ENCODE peak calls at places on chromosomes 2 and 18, in four cellular contexts. One of them, this sample, is unnamed.
A peak's percentile ranks its signal among the peaks of the same experiment; 100 is the strongest.

GRCh38 chr2:226584656-226585055 is 215.0 kb downstream of the IRS1 start:
- ATAC-seq in Right ventricle myocardium inferior: no peak
- ATAC-seq in gastroesophageal sphincter: no peak
- ATAC-seq in activated CD8-positive, alpha-beta memory T cell treated with anti-CD3 and anti-CD28 coated beads, Interleukin-2, amount 10 ng/mL, durations not matched to agents 7 days and 5 days: no peak
- ATAC-seq in this sample: no peak

GRCh38 chr18:1665064-1665463 is 760.4 kb downstream of the ADCYAP1 start:
- ATAC-seq in Right ventricle myocardium inferior: no peak
- ATAC-seq in gastroesophageal sphincter: no peak
- ATAC-seq in activated CD8-positive, alpha-beta memory T cell treated with anti-CD3 and anti-CD28 coated beads, Interleukin-2, amount 10 ng/mL, durations not matched to agents 7 days and 5 days: no peak
- ATAC-seq in this sample: no peak

GRCh38 chr2:88841224-88841929 is 149.9 kb downstream of the RPIA start:
- ATAC-seq in gastroesophageal sphincter: no peak
- ATAC-seq in Right ventricle myocardium inferior: no peak
- ATAC-seq in activated CD8-positive, alpha-beta memory T cell treated with anti-CD3 and anti-CD28 coated beads, Interleukin-2, amount 10 ng/mL, durations not matched to agents 7 days and 5 days: no peak
- ATAC-seq in this sample: no peak

GRCh38 chr2:214985619-214986018 is 152.8 kb downstream of the ABCA12 start:
- ATAC-seq in Right ventricle myocardium inferior: no peak
- ATAC-seq in gastroesophageal sphincter: no peak
- ATAC-seq in activated CD8-positive, alpha-beta memory T cell treated with anti-CD3 and anti-CD28 coated beads, Interleukin-2, amount 10 ng/mL, durations not matched to agents 7 days and 5 days: no peak
- ATAC-seq in this sample: no peak

GRCh38 chr2:222835142-222835822 is 25.6 kb upstream of the ACSL3 start:
- ATAC-seq in activated CD8-positive, alpha-beta memory T cell treated with anti-CD3 and anti-CD28 coated beads, Interleukin-2, amount 10 ng/mL, durations not matched to agents 7 days and 5 days: no peak
- ATAC-seq in gastroesophageal sphincter: no peak
- ATAC-seq in Right ventricle myocardium inferior: no peak
- ATAC-seq in this sample: no peak

GRCh38 chr18:22609642-22610041 is 191.9 kb upstream of the CTAGE1 start:
- ATAC-seq in Right ventricle myocardium inferior: peak; percentile 29
- ATAC-seq in gastroesophageal sphincter: peak; percentile 23
- ATAC-seq in activated CD8-positive, alpha-beta memory T cell treated with anti-CD3 and anti-CD28 coated beads, Interleukin-2, amount 10 ng/mL, durations not matched to agents 7 days and 5 days: no peak
- ATAC-seq in this sample: no peak

GRCh38 chr2:201216918-201217317 is 34.0 kb downstream of the CASP10 start:
- ATAC-seq in gastroesophageal sphincter: no peak
- ATAC-seq in activated CD8-positive, alpha-beta memory T cell treated with anti-CD3 and anti-CD28 coated beads, Interleukin-2, amount 10 ng/mL, durations not matched to agents 7 days and 5 days: no peak
- ATAC-seq in Right ventricle myocardium inferior: no peak
- ATAC-seq in this sample: no peak

GRCh38 chr18:33010149-33010548 is 237.3 kb upstream of the KLHL14 start:
- ATAC-seq in activated CD8-positive, alpha-beta memory T cell treated with anti-CD3 and anti-CD28 coated beads, Interleukin-2, amount 10 ng/mL, durations not matched to agents 7 days and 5 days: no peak
- ATAC-seq in gastroesophageal sphincter: no peak
- ATAC-seq in Right ventricle myocardium inferior: no peak
- ATAC-seq in this sample: no peak

GRCh38 chr2:53366570-53366969 is 401.0 kb upstream of the CHAC2 start:
- ATAC-seq in Right ventricle myocardium inferior: no peak
- ATAC-seq in gastroesophageal sphincter: no peak
- ATAC-seq in activated CD8-positive, alpha-beta memory T cell treated with anti-CD3 and anti-CD28 coated beads, Interleukin-2, amount 10 ng/mL, durations not matched to agents 7 days and 5 days: no peak
- ATAC-seq in this sample: no peak

GRCh38 chr2:158778243-158778642 is 16.9 kb upstream of the DAPL1 start:
- ATAC-seq in activated CD8-positive, alpha-beta memory T cell treated with anti-CD3 and anti-CD28 coated beads, Interleukin-2, amount 10 ng/mL, durations not matched to agents 7 days and 5 days: no peak
- ATAC-seq in gastroesophageal sphincter: no peak
- ATAC-seq in Right ventricle myocardium inferior: no peak
- ATAC-seq in this sample: no peak

GRCh38 chr2:156649596-156649995 is 213.4 kb downstream of the GPD2 start:
- ATAC-seq in activated CD8-positive, alpha-beta memory T cell treated with anti-CD3 and anti-CD28 coated beads, Interleukin-2, amount 10 ng/mL, durations not matched to agents 7 days and 5 days: no peak
- ATAC-seq in gastroesophageal sphincter: no peak
- ATAC-seq in Right ventricle myocardium inferior: peak; percentile 99
- ATAC-seq in this sample: no peak

GRCh38 chr18:50192903-50193795 is 1.8 kb downstream of the MYO5B start:
- ATAC-seq in activated CD8-positive, alpha-beta memory T cell treated with anti-CD3 and anti-CD28 coated beads, Interleukin-2, amount 10 ng/mL, durations not matched to agents 7 days and 5 days: no peak
- ATAC-seq in gastroesophageal sphincter: no peak
- ATAC-seq in Right ventricle myocardium inferior: no peak
- ATAC-seq in this sample: no peak

GRCh38 chr2:172749377-172749776 is 13.7 kb downstream of the RAPGEF4 start:
- ATAC-seq in Right ventricle myocardium inferior: no peak
- ATAC-seq in gastroesophageal sphincter: no peak
- ATAC-seq in activated CD8-positive, alpha-beta memory T cell treated with anti-CD3 and anti-CD28 coated beads, Interleukin-2, amount 10 ng/mL, durations not matched to agents 7 days and 5 days: no peak
- ATAC-seq in this sample: no peak

GRCh38 chr18:21452381-21452780 is 148.1 kb downstream of the ESCO1 start:
- ATAC-seq in Right ventricle myocardium inferior: no peak
- ATAC-seq in activated CD8-positive, alpha-beta memory T cell treated with anti-CD3 and anti-CD28 coated beads, Interleukin-2, amount 10 ng/mL, durations not matched to agents 7 days and 5 days: no peak
- ATAC-seq in gastroesophageal sphincter: no peak
- ATAC-seq in this sample: no peak

GRCh38 chr18:62131305-62131909 is 55.4 kb downstream of the PIGN start:
- ATAC-seq in Right ventricle myocardium inferior: no peak
- ATAC-seq in activated CD8-positive, alpha-beta memory T cell treated with anti-CD3 and anti-CD28 coated beads, Interleukin-2, amount 10 ng/mL, durations not matched to agents 7 days and 5 days: peak; percentile 53
- ATAC-seq in gastroesophageal sphincter: no peak
- ATAC-seq in this sample: no peak

GRCh38 chr2:99772766-99773331 is 283.0 kb upstream of the REV1 start:
- ATAC-seq in Right ventricle myocardium inferior: no peak
- ATAC-seq in gastroesophageal sphincter: no peak
- ATAC-seq in activated CD8-positive, alpha-beta memory T cell treated with anti-CD3 and anti-CD28 coated beads, Interleukin-2, amount 10 ng/mL, durations not matched to agents 7 days and 5 days: no peak
- ATAC-seq in this sample: no peak

GRCh38 chr2:25586726-25587144 is 86.6 kb downstream of the DTNB start:
- ATAC-seq in activated CD8-positive, alpha-beta memory T cell treated with anti-CD3 and anti-CD28 coated beads, Interleukin-2, amount 10 ng/mL, durations not matched to agents 7 days and 5 days: peak; percentile 82
- ATAC-seq in Right ventricle myocardium inferior: no peak
- ATAC-seq in gastroesophageal sphincter: no peak
- ATAC-seq in this sample: peak; percentile 81

GRCh38 chr2:42267530-42267929 is 93.5 kb downstream of the COX7A2L start:
- ATAC-seq in Right ventricle myocardium inferior: no peak
- ATAC-seq in activated CD8-positive, alpha-beta memory T cell treated with anti-CD3 and anti-CD28 coated beads, Interleukin-2, amount 10 ng/mL, durations not matched to agents 7 days and 5 days: peak; percentile 30
- ATAC-seq in gastroesophageal sphincter: no peak
- ATAC-seq in this sample: peak; percentile 36